ENCODE peak calls at places on chromosomes 12 and 14, in eight cellular contexts. One of them, this sample, is unnamed.

GRCh38 chr12:52360106-52360662 is 7.1 kb downstream of the KRT85 start:
- DNase-seq in adipocyte: no peak
- DNase-seq in CD4-positive, CD25-positive, alpha-beta regulatory T cell: no peak
- DNase-seq in HFF-Myc: no peak
- DNase-seq in iPS DF 6.9: no peak
- DNase-seq in left ventricle myocardium inferior: no peak
- DNase-seq in GM23338: no peak
- DNase-seq in upper lobe of right lung: no peak
- DNase-seq in this sample: no peak

GRCh38 chr14:67579040-67579439 is 21.0 kb downstream of the PIGH start:
- DNase-seq in adipocyte: no peak
- DNase-seq in CD4-positive, CD25-positive, alpha-beta regulatory T cell: no peak
- DNase-seq in HFF-Myc: no peak
- DNase-seq in iPS DF 6.9: no peak
- DNase-seq in left ventricle myocardium inferior: no peak
- DNase-seq in GM23338: no peak
- DNase-seq in upper lobe of right lung: no peak
- DNase-seq in this sample: no peak

GRCh38 chr12:53623526-53623925 is 2.7 kb downstream of the ATF7 start:
- DNase-seq in adipocyte: peak
- DNase-seq in CD4-positive, CD25-positive, alpha-beta regulatory T cell: no peak
- DNase-seq in HFF-Myc: no peak
- DNase-seq in iPS DF 6.9: no peak
- DNase-seq in left ventricle myocardium inferior: no peak
- DNase-seq in GM23338: no peak
- DNase-seq in upper lobe of right lung: no peak
- DNase-seq in this sample: no peak

GRCh38 chr12:103774977-103775560 is 66.0 kb downstream of the NT5DC3 start:
- DNase-seq in adipocyte: no peak
- DNase-seq in CD4-positive, CD25-positive, alpha-beta regulatory T cell: no peak
- DNase-seq in HFF-Myc: no peak
- DNase-seq in iPS DF 6.9: no peak
- DNase-seq in left ventricle myocardium inferior: no peak
- DNase-seq in GM23338: no peak
- DNase-seq in upper lobe of right lung: no peak
- DNase-seq in this sample: no peak

GRCh38 chr14:65357091-65357490 is 55.4 kb upstream of the FUT8 start:
- DNase-seq in adipocyte: no peak
- DNase-seq in CD4-positive, CD25-positive, alpha-beta regulatory T cell: no peak
- DNase-seq in HFF-Myc: no peak
- DNase-seq in iPS DF 6.9: no peak
- DNase-seq in left ventricle myocardium inferior: peak
- DNase-seq in GM23338: no peak
- DNase-seq in upper lobe of right lung: no peak
- DNase-seq in this sample: no peak

GRCh38 chr12:5083955-5084849 is 40.5 kb downstream of the KCNA5 start:
- DNase-seq in adipocyte: peak
- DNase-seq in CD4-positive, CD25-positive, alpha-beta regulatory T cell: peak
- DNase-seq in HFF-Myc: peak
- DNase-seq in iPS DF 6.9: no peak
- DNase-seq in left ventricle myocardium inferior: no peak
- DNase-seq in GM23338: peak
- DNase-seq in upper lobe of right lung: no peak
- DNase-seq in this sample: peak

GRCh38 chr12:94875525-94875924 is 128.0 kb downstream of the NDUFA12 start:
- DNase-seq in adipocyte: no peak
- DNase-seq in CD4-positive, CD25-positive, alpha-beta regulatory T cell: peak
- DNase-seq in HFF-Myc: peak
- DNase-seq in iPS DF 6.9: no peak
- DNase-seq in left ventricle myocardium inferior: no peak
- DNase-seq in GM23338: peak
- DNase-seq in upper lobe of right lung: no peak
- DNase-seq in this sample: peak

GRCh38 chr14:73253323-73253610 is 16.0 kb downstream of the PAPLN start:
- DNase-seq in adipocyte: no peak
- DNase-seq in CD4-positive, CD25-positive, alpha-beta regulatory T cell: no peak
- DNase-seq in HFF-Myc: no peak
- DNase-seq in iPS DF 6.9: no peak
- DNase-seq in left ventricle myocardium inferior: no peak
- DNase-seq in GM23338: no peak
- DNase-seq in upper lobe of right lung: no peak
- DNase-seq in this sample: no peak

GRCh38 chr12:47021298-47021697 is 58.1 kb upstream of the PCED1B start:
- DNase-seq in adipocyte: peak
- DNase-seq in CD4-positive, CD25-positive, alpha-beta regulatory T cell: peak
- DNase-seq in HFF-Myc: peak
- DNase-seq in iPS DF 6.9: peak
- DNase-seq in left ventricle myocardium inferior: no peak
- DNase-seq in GM23338: peak
- DNase-seq in upper lobe of right lung: no peak
- DNase-seq in this sample: peak

GRCh38 chr12:80406253-80406652 is 37.8 kb upstream of the PTPRQ start:
- DNase-seq in adipocyte: no peak
- DNase-seq in CD4-positive, CD25-positive, alpha-beta regulatory T cell: no peak
- DNase-seq in HFF-Myc: no peak
- DNase-seq in iPS DF 6.9: no peak
- DNase-seq in left ventricle myocardium inferior: no peak
- DNase-seq in GM23338: no peak
- DNase-seq in upper lobe of right lung: no peak
- DNase-seq in this sample: no peak

GRCh38 chr12:74641262-74641661 is 103.6 kb downstream of the ATXN7L3B start:
- DNase-seq in adipocyte: no peak
- DNase-seq in CD4-positive, CD25-positive, alpha-beta regulatory T cell: no peak
- DNase-seq in HFF-Myc: no peak
- DNase-seq in iPS DF 6.9: no peak
- DNase-seq in left ventricle myocardium inferior: no peak
- DNase-seq in GM23338: no peak
- DNase-seq in upper lobe of right lung: no peak
- DNase-seq in this sample: no peak

GRCh38 chr12:130993759-130994670 is 40.3 kb downstream of the ADGRD1 start:
- DNase-seq in adipocyte: no peak
- DNase-seq in CD4-positive, CD25-positive, alpha-beta regulatory T cell: no peak
- DNase-seq in HFF-Myc: no peak
- DNase-seq in iPS DF 6.9: no peak
- DNase-seq in left ventricle myocardium inferior: peak
- DNase-seq in GM23338: no peak
- DNase-seq in upper lobe of right lung: peak
- DNase-seq in this sample: no peak

DNA sequence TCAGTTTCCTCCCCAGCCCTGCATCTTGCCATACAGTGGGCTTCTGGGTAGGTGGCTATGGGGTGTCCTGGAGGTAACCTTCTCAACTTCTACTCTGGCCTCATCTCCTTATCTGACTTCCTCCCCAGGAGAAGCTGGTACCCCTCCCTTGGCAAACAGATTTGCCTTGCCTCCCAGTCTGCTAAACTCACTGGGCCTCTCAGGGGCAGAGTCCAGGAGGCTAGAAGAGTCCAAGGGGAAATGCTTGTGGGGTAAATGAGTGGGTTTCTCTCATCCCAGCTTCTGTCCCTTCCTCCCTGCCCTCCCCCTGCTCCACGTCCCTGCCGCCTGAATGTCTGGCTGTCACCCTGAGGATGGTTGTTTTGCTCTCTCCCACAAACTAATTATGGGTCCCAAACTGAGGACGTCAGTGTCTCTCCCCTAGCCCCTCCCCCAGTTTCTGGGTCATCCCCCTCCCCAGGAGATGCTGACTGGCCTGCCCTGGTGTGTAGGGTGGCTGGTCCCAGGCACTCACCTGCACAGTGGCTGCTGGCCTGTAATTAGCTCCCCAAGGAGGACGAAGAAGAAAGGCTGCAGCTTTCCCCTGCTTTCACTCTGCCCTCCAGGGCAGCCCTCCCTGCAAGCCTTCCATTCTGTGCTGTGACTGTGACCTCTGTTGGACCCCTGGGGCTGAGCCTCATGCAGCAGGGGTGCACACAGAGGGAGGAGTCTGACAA is at the start of gene LRP1-AS:
- DNase-seq in adipocyte: no peak
- DNase-seq in CD4-positive, CD25-positive, alpha-beta regulatory T cell: no peak
- DNase-seq in HFF-Myc: no peak
- DNase-seq in iPS DF 6.9: no peak
- DNase-seq in left ventricle myocardium inferior: no peak
- DNase-seq in GM23338: no peak
- DNase-seq in upper lobe of right lung: no peak
- DNase-seq in this sample: no peak
- H3K4me3 ChIP-seq in adipocyte: peak
- H3K4me3 ChIP-seq in CD4-positive, CD25-positive, alpha-beta regulatory T cell: no peak
- H3K4me3 ChIP-seq in HFF-Myc: no peak
- H3K4me3 ChIP-seq in iPS DF 6.9: no peak
- H3K4me3 ChIP-seq in left ventricle myocardium inferior: no peak
- H3K4me3 ChIP-seq in GM23338: no peak
- H3K4me3 ChIP-seq in upper lobe of right lung: no peak
- H3K4me3 ChIP-seq in this sample: no peak

GRCh38 chr12:112978163-112979081 is at the start of gene OAS2:
- DNase-seq in adipocyte: peak
- DNase-seq in CD4-positive, CD25-positive, alpha-beta regulatory T cell: peak
- DNase-seq in HFF-Myc: peak
- DNase-seq in iPS DF 6.9: no peak
- DNase-seq in left ventricle myocardium inferior: peak
- DNase-seq in GM23338: peak
- DNase-seq in upper lobe of right lung: peak
- DNase-seq in this sample: no peak
- H3K4me3 ChIP-seq in adipocyte: peak
- H3K4me3 ChIP-seq in CD4-positive, CD25-positive, alpha-beta regulatory T cell: peak
- H3K4me3 ChIP-seq in HFF-Myc: peak
- H3K4me3 ChIP-seq in iPS DF 6.9: no peak
- H3K4me3 ChIP-seq in left ventricle myocardium inferior: peak
- H3K4me3 ChIP-seq in GM23338: no peak
- H3K4me3 ChIP-seq in upper lobe of right lung: peak
- H3K4me3 ChIP-seq in this sample: no peak

GRCh38 chr14:39160494-39160893 is 9.6 kb downstream of the TRAPPC6B start:
- DNase-seq in adipocyte: no peak
- DNase-seq in CD4-positive, CD25-positive, alpha-beta regulatory T cell: no peak
- DNase-seq in HFF-Myc: no peak
- DNase-seq in iPS DF 6.9: no peak
- DNase-seq in left ventricle myocardium inferior: no peak
- DNase-seq in GM23338: no peak
- DNase-seq in upper lobe of right lung: no peak
- DNase-seq in this sample: no peak
- H3K4me3 ChIP-seq in adipocyte: no peak
- H3K4me3 ChIP-seq in CD4-positive, CD25-positive, alpha-beta regulatory T cell: no peak
- H3K4me3 ChIP-seq in HFF-Myc: no peak
- H3K4me3 ChIP-seq in iPS DF 6.9: no peak
- H3K4me3 ChIP-seq in left ventricle myocardium inferior: no peak
- H3K4me3 ChIP-seq in GM23338: no peak
- H3K4me3 ChIP-seq in upper lobe of right lung: no peak
- H3K4me3 ChIP-seq in this sample: no peak

DNA sequence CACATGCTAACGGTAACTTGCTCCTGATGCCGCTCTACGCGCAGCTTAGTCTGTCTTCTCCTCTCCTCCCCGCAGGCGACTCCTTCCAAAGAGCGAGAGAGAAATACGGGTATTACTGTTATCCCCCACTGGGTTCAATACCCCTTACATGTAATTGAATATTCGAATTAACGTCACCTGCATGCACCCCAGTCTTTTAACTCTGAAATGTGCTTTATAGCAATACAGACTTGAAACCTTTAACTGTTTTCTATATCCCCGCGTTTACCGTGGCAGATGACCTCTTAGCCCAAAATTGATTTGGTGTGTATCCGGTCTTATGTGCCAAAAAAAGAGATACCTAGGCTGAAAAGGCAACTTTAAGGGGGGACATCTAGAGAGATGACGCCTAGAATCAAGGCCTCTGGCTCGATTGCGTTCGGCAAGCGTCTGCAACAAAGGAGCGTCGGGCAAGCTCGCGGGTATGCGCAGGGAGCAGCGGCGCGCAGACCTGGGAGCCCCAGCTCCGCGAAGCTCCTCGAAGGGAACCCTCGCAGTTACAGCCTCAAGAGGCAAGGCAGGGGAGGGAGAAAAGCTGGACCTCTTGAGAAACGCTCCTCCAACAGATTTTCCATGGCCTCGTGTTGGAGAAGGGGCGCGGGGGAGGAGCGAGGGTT is 6.8 kb upstream of the FOXG1 start:
- DNase-seq in adipocyte: no peak
- DNase-seq in CD4-positive, CD25-positive, alpha-beta regulatory T cell: no peak
- DNase-seq in HFF-Myc: no peak
- DNase-seq in iPS DF 6.9: no peak
- DNase-seq in left ventricle myocardium inferior: no peak
- DNase-seq in GM23338: peak
- DNase-seq in upper lobe of right lung: no peak
- DNase-seq in this sample: peak
- H3K4me3 ChIP-seq in adipocyte: peak
- H3K4me3 ChIP-seq in CD4-positive, CD25-positive, alpha-beta regulatory T cell: no peak
- H3K4me3 ChIP-seq in HFF-Myc: no peak
- H3K4me3 ChIP-seq in iPS DF 6.9: no peak
- H3K4me3 ChIP-seq in left ventricle myocardium inferior: no peak
- H3K4me3 ChIP-seq in GM23338: peak
- H3K4me3 ChIP-seq in upper lobe of right lung: no peak
- H3K4me3 ChIP-seq in this sample: no peak

DNA sequence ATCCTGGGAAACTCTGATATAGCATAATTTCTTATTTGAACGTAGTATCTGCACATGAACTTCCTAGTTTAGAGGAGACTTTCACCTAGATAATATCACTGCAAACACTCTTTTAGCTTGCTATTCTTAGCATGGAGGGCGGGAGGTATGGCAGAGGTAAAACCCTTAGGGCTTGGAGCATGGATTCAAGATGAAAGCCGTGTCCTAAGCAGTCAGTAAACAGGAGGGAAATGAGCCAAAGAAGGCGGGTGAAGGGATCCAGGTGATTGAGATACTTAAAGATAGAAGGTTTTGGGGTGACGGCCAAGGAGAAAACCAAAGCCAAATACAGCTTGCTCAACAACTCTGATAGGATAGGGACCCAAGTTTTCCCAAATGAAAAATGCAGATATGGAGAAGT is 107.1 kb upstream of the BCAT1 start:
- DNase-seq in adipocyte: no peak
- DNase-seq in CD4-positive, CD25-positive, alpha-beta regulatory T cell: no peak
- DNase-seq in HFF-Myc: no peak
- DNase-seq in iPS DF 6.9: no peak
- DNase-seq in left ventricle myocardium inferior: no peak
- DNase-seq in GM23338: no peak
- DNase-seq in upper lobe of right lung: no peak
- DNase-seq in this sample: no peak
- H3K4me3 ChIP-seq in adipocyte: no peak
- H3K4me3 ChIP-seq in CD4-positive, CD25-positive, alpha-beta regulatory T cell: peak
- H3K4me3 ChIP-seq in HFF-Myc: no peak
- H3K4me3 ChIP-seq in iPS DF 6.9: no peak
- H3K4me3 ChIP-seq in left ventricle myocardium inferior: no peak
- H3K4me3 ChIP-seq in GM23338: no peak
- H3K4me3 ChIP-seq in upper lobe of right lung: no peak
- H3K4me3 ChIP-seq in this sample: no peak

DNA sequence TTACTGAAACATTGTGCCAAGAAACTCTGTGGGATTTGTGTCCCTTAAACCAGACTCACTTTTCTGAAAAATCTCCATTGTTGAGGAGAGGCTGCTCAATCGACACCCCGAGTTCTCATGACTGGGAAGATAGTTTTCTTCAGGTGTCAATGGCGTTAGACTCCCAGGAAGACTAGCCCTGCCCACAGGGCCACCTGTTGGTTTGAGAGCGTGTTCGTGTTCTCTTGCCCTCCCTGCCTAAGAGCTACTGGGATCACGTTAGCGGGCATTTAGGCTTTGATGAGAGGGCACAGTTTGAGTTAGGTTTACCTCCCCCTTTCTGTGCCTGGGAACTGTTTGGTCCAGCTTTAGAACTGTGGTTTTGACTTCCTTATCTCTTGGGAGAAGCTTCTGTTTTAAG is 10.7 kb upstream of the UNC119B start:
- DNase-seq in adipocyte: no peak
- DNase-seq in CD4-positive, CD25-positive, alpha-beta regulatory T cell: no peak
- DNase-seq in HFF-Myc: no peak
- DNase-seq in iPS DF 6.9: no peak
- DNase-seq in left ventricle myocardium inferior: no peak
- DNase-seq in GM23338: no peak
- DNase-seq in upper lobe of right lung: no peak
- DNase-seq in this sample: no peak
- H3K4me3 ChIP-seq in adipocyte: no peak
- H3K4me3 ChIP-seq in CD4-positive, CD25-positive, alpha-beta regulatory T cell: no peak
- H3K4me3 ChIP-seq in HFF-Myc: no peak
- H3K4me3 ChIP-seq in iPS DF 6.9: no peak
- H3K4me3 ChIP-seq in left ventricle myocardium inferior: no peak
- H3K4me3 ChIP-seq in GM23338: no peak
- H3K4me3 ChIP-seq in upper lobe of right lung: no peak
- H3K4me3 ChIP-seq in this sample: no peak